ENCODE peak calls at places on chromosomes 11 and 22, in eight cellular contexts. One of them, this sample, is unnamed.

GRCh38 chr11:130062030-130062429 is 7.7 kb upstream of the APLP2 start:
- DNase-seq in pancreas: no peak
- DNase-seq in coronary artery: no peak
- DNase-seq in cardiac fibroblast: no peak
- DNase-seq in DMS153: no peak
- DNase-seq in neuronal stem cell: no peak
- DNase-seq in fibroblast of villous mesenchyme: no peak
- DNase-seq in brain microvascular endothelial cell: no peak
- DNase-seq in this sample: no peak

GRCh38 chr22:25350551-25350971 is 131.1 kb downstream of the CRYBB2 start:
- DNase-seq in pancreas: no peak
- DNase-seq in coronary artery: peak; percentile 33
- DNase-seq in cardiac fibroblast: no peak
- DNase-seq in DMS153: no peak
- DNase-seq in neuronal stem cell: no peak
- DNase-seq in fibroblast of villous mesenchyme: no peak
- DNase-seq in brain microvascular endothelial cell: no peak
- DNase-seq in this sample: no peak

GRCh38 chr11:128824199-128825049 is 42.7 kb downstream of the KCNJ1 start:
- DNase-seq in pancreas: no peak
- DNase-seq in coronary artery: no peak
- DNase-seq in cardiac fibroblast: peak; percentile 16
- DNase-seq in DMS153: no peak
- DNase-seq in neuronal stem cell: no peak
- DNase-seq in fibroblast of villous mesenchyme: no peak
- DNase-seq in brain microvascular endothelial cell: no peak
- DNase-seq in this sample: no peak

GRCh38 chr11:67699521-67699920 is 25.1 kb upstream of the ALDH3B2 start:
- DNase-seq in pancreas: no peak
- DNase-seq in coronary artery: no peak
- DNase-seq in cardiac fibroblast: peak; percentile 10
- DNase-seq in DMS153: no peak
- DNase-seq in neuronal stem cell: no peak
- DNase-seq in fibroblast of villous mesenchyme: peak; percentile 6
- DNase-seq in brain microvascular endothelial cell: peak; percentile 66
- DNase-seq in this sample: no peak

GRCh38 chr11:71433648-71434450 is 14.3 kb downstream of the DHCR7 start:
- DNase-seq in pancreas: no peak
- DNase-seq in coronary artery: no peak
- DNase-seq in cardiac fibroblast: peak; percentile 72
- DNase-seq in DMS153: no peak
- DNase-seq in neuronal stem cell: no peak
- DNase-seq in fibroblast of villous mesenchyme: peak; percentile 72
- DNase-seq in brain microvascular endothelial cell: no peak
- DNase-seq in this sample: no peak

GRCh38 chr11:27545946-27546345 is 39.4 kb upstream of the LIN7C start:
- DNase-seq in pancreas: no peak
- DNase-seq in coronary artery: no peak
- DNase-seq in cardiac fibroblast: no peak
- DNase-seq in DMS153: no peak
- DNase-seq in neuronal stem cell: no peak
- DNase-seq in fibroblast of villous mesenchyme: no peak
- DNase-seq in brain microvascular endothelial cell: no peak
- DNase-seq in this sample: no peak

GRCh38 chr22:35872451-35872850 is 154.8 kb downstream of the APOL5 start:
- DNase-seq in pancreas: no peak
- DNase-seq in coronary artery: no peak
- DNase-seq in cardiac fibroblast: no peak
- DNase-seq in DMS153: no peak
- DNase-seq in neuronal stem cell: no peak
- DNase-seq in fibroblast of villous mesenchyme: no peak
- DNase-seq in brain microvascular endothelial cell: no peak
- DNase-seq in this sample: no peak

GRCh38 chr11:34585870-34586654 is 34.8 kb upstream of the EHF start:
- DNase-seq in pancreas: no peak
- DNase-seq in coronary artery: no peak
- DNase-seq in cardiac fibroblast: peak; percentile 81
- DNase-seq in DMS153: peak; percentile 18
- DNase-seq in neuronal stem cell: peak; percentile 52
- DNase-seq in fibroblast of villous mesenchyme: peak; percentile 69
- DNase-seq in brain microvascular endothelial cell: peak; percentile 28
- DNase-seq in this sample: peak; percentile 20

GRCh38 chr11:32341676-32342613 is 93.4 kb downstream of the WT1 start:
- DNase-seq in pancreas: no peak
- DNase-seq in coronary artery: no peak
- DNase-seq in cardiac fibroblast: peak; percentile 63
- DNase-seq in DMS153: no peak
- DNase-seq in neuronal stem cell: no peak
- DNase-seq in fibroblast of villous mesenchyme: no peak
- DNase-seq in brain microvascular endothelial cell: no peak
- DNase-seq in this sample: no peak

GRCh38 chr11:68935516-68936357 is 32.0 kb downstream of the IGHMBP2 start:
- DNase-seq in pancreas: no peak
- DNase-seq in coronary artery: no peak
- DNase-seq in cardiac fibroblast: no peak
- DNase-seq in DMS153: no peak
- DNase-seq in neuronal stem cell: no peak
- DNase-seq in fibroblast of villous mesenchyme: no peak
- DNase-seq in brain microvascular endothelial cell: no peak
- DNase-seq in this sample: no peak

GRCh38 chr11:116792869-116793475 is 1.3 kb upstream of the APOA5 start:
- DNase-seq in pancreas: no peak
- DNase-seq in coronary artery: no peak
- DNase-seq in cardiac fibroblast: peak; percentile 21
- DNase-seq in DMS153: no peak
- DNase-seq in neuronal stem cell: no peak
- DNase-seq in fibroblast of villous mesenchyme: no peak
- DNase-seq in brain microvascular endothelial cell: peak; percentile 60
- DNase-seq in this sample: peak; percentile 48

GRCh38 chr22:39738746-39739145 is 154.8 kb downstream of the ENTHD1 start:
- DNase-seq in pancreas: no peak
- DNase-seq in coronary artery: no peak
- DNase-seq in cardiac fibroblast: peak; percentile 52
- DNase-seq in DMS153: no peak
- DNase-seq in neuronal stem cell: no peak
- DNase-seq in fibroblast of villous mesenchyme: peak; percentile 52
- DNase-seq in brain microvascular endothelial cell: peak; percentile 11
- DNase-seq in this sample: peak; percentile 26